ENCODE peak calls at places on chromosomes 12 and 14, in eight cellular contexts. One of them, this sample, is unnamed.

GRCh38 chr12:130990034-130990433 is 36.3 kb downstream of the ADGRD1 start:
- DNase-seq in C1 segment of cervical spinal cord: no peak
- DNase-seq in M059J: no peak
- DNase-seq in retina: no peak
- DNase-seq in NCI-H345: no peak
- DNase-seq in AG10803: no peak
- DNase-seq in RPMI8226: no peak
- DNase-seq in PC-3: no peak
- DNase-seq in this sample: no peak

GRCh38 chr12:69405466-69405865 is 45.9 kb downstream of the YEATS4 start:
- DNase-seq in NCI-H345: no peak
- DNase-seq in retina: no peak
- DNase-seq in C1 segment of cervical spinal cord: no peak
- DNase-seq in PC-3: peak; percentile 94
- DNase-seq in AG10803: peak; percentile 92
- DNase-seq in RPMI8226: no peak
- DNase-seq in M059J: peak; percentile 96
- DNase-seq in this sample: no peak

GRCh38 chr12:117312770-117313169 is 48.7 kb downstream of the NOS1 start:
- DNase-seq in retina: no peak
- DNase-seq in RPMI8226: no peak
- DNase-seq in AG10803: no peak
- DNase-seq in C1 segment of cervical spinal cord: no peak
- DNase-seq in PC-3: no peak
- DNase-seq in M059J: no peak
- DNase-seq in NCI-H345: no peak
- DNase-seq in this sample: no peak

GRCh38 chr12:5197127-5197526 is 153.4 kb downstream of the KCNA5 start:
- DNase-seq in retina: no peak
- DNase-seq in C1 segment of cervical spinal cord: no peak
- DNase-seq in AG10803: peak; percentile 76
- DNase-seq in RPMI8226: no peak
- DNase-seq in PC-3: peak; percentile 19
- DNase-seq in NCI-H345: no peak
- DNase-seq in M059J: peak; percentile 95
- DNase-seq in this sample: no peak

GRCh38 chr12:124454735-124455134 is 112.7 kb downstream of the NCOR2 start:
- DNase-seq in NCI-H345: no peak
- DNase-seq in RPMI8226: no peak
- DNase-seq in M059J: no peak
- DNase-seq in PC-3: no peak
- DNase-seq in C1 segment of cervical spinal cord: no peak
- DNase-seq in retina: no peak
- DNase-seq in AG10803: peak; percentile 94
- DNase-seq in this sample: no peak

GRCh38 chr12:99767809-99768208 is 120.3 kb downstream of the GARIN6 start:
- DNase-seq in C1 segment of cervical spinal cord: no peak
- DNase-seq in RPMI8226: no peak
- DNase-seq in M059J: peak; percentile 14
- DNase-seq in NCI-H345: peak; percentile 9
- DNase-seq in PC-3: peak; percentile 53
- DNase-seq in retina: no peak
- DNase-seq in AG10803: peak; percentile 34
- DNase-seq in this sample: peak; percentile 50

GRCh38 chr12:5827591-5827990 is 117.5 kb downstream of the ANO2 start:
- DNase-seq in retina: peak; percentile 15
- DNase-seq in M059J: no peak
- DNase-seq in AG10803: no peak
- DNase-seq in PC-3: no peak
- DNase-seq in RPMI8226: no peak
- DNase-seq in C1 segment of cervical spinal cord: no peak
- DNase-seq in NCI-H345: no peak
- DNase-seq in this sample: no peak

GRCh38 chr14:81565441-81566290 is 32.0 kb upstream of the SEL1L start:
- DNase-seq in retina: peak; percentile 21
- DNase-seq in AG10803: peak; percentile 8
- DNase-seq in C1 segment of cervical spinal cord: no peak
- DNase-seq in M059J: no peak
- DNase-seq in NCI-H345: no peak
- DNase-seq in RPMI8226: peak; percentile 35
- DNase-seq in PC-3: peak; percentile 57
- DNase-seq in this sample: peak; percentile 37

GRCh38 chr12:100311317-100311716 is 44.3 kb downstream of the SCYL2 start:
- DNase-seq in RPMI8226: no peak
- DNase-seq in retina: no peak
- DNase-seq in M059J: no peak
- DNase-seq in PC-3: no peak
- DNase-seq in AG10803: no peak
- DNase-seq in NCI-H345: no peak
- DNase-seq in C1 segment of cervical spinal cord: no peak
- DNase-seq in this sample: no peak

GRCh38 chr14:50335389-50335788 is 23.3 kb downstream of the DMAC2L start:
- DNase-seq in C1 segment of cervical spinal cord: peak; percentile 72
- DNase-seq in PC-3: no peak
- DNase-seq in NCI-H345: peak; percentile 85
- DNase-seq in retina: peak; percentile 73
- DNase-seq in AG10803: peak; percentile 59
- DNase-seq in RPMI8226: no peak
- DNase-seq in M059J: no peak
- DNase-seq in this sample: peak; percentile 71

GRCh38 chr12:94710933-94711332 is 60.6 kb upstream of the TMCC3 start:
- DNase-seq in NCI-H345: peak; percentile 10
- DNase-seq in M059J: peak; percentile 31
- DNase-seq in retina: no peak
- DNase-seq in RPMI8226: peak; percentile 27
- DNase-seq in C1 segment of cervical spinal cord: no peak
- DNase-seq in AG10803: peak; percentile 16
- DNase-seq in PC-3: peak; percentile 33
- DNase-seq in this sample: no peak

GRCh38 chr14:71720978-71721624 is 211.1 kb upstream of the RGS6 start:
- DNase-seq in NCI-H345: peak; percentile 12
- DNase-seq in C1 segment of cervical spinal cord: peak; percentile 22
- DNase-seq in AG10803: peak; percentile 85
- DNase-seq in RPMI8226: peak; percentile 9
- DNase-seq in retina: no peak
- DNase-seq in M059J: peak; percentile 65
- DNase-seq in PC-3: peak; percentile 74
- DNase-seq in this sample: peak; percentile 53

GRCh38 chr12:111437816-111438454 is 32.2 kb downstream of the SH2B3 start:
- DNase-seq in NCI-H345: no peak
- DNase-seq in PC-3: peak; percentile 43
- DNase-seq in AG10803: peak; percentile 79
- DNase-seq in C1 segment of cervical spinal cord: no peak
- DNase-seq in RPMI8226: no peak
- DNase-seq in M059J: peak; percentile 87
- DNase-seq in retina: no peak
- DNase-seq in this sample: no peak

GRCh38 chr14:67987596-67987995 is 168.0 kb downstream of the RAD51B start:
- DNase-seq in PC-3: no peak
- DNase-seq in retina: no peak
- DNase-seq in AG10803: peak; percentile 87
- DNase-seq in RPMI8226: no peak
- DNase-seq in M059J: peak; percentile 91
- DNase-seq in C1 segment of cervical spinal cord: no peak
- DNase-seq in NCI-H345: no peak
- DNase-seq in this sample: no peak

GRCh38 chr12:46343122-46343852 is 29.3 kb downstream of the SLC38A2 start:
- DNase-seq in retina: no peak
- DNase-seq in AG10803: no peak
- DNase-seq in C1 segment of cervical spinal cord: no peak
- DNase-seq in M059J: peak; percentile 84
- DNase-seq in PC-3: peak; percentile 48
- DNase-seq in RPMI8226: no peak
- DNase-seq in NCI-H345: no peak
- DNase-seq in this sample: no peak